ENCODE peak calls at places on chromosomes 2 and 18, in nine cellular contexts. P is heart right ventricle, D is sigmoid colon, R is ovary, A is body of pancreas, T is lower lobe of right lung, M is left ventricle myocardium inferior, B is keratinocyte, N is mucosa of descending colon. G is an unnamed sample.

GRCh38 chr2:154616659-154617058 is 81.8 kb upstream of the KCNJ3 start:
- DNase-seq in P (no peak), D (no peak), R (no peak), A (no peak), T (no peak), M (no peak), B (no peak), N (no peak), G (no peak)

GRCh38 chr2:69559696-69560482 is 83.7 kb downstream of the AAK1 start:
- DNase-seq in P (no peak), D (no peak), R (no peak), A (peak; percentile 45), T (no peak), M (no peak), B (peak; percentile 21), N (no peak), G (peak; percentile 51)

GRCh38 chr2:85672486-85672885 is 4.5 kb upstream of the SFTPB start:
- DNase-seq in P (no peak), D (peak; percentile 46), R (no peak), A (no peak), T (no peak), M (no peak), B (no peak), N (no peak), G (no peak)

GRCh38 chr18:80200171-80200931 is 47.0 kb downstream of the PARD6G start:
- DNase-seq in P (no peak), D (peak; percentile 52), R (no peak), A (no peak), T (no peak), M (no peak), B (no peak), N (no peak), G (no peak)

GRCh38 chr2:150538582-150539236 is 51.2 kb upstream of the RND3 start:
- DNase-seq in P (no peak), D (no peak), R (no peak), A (no peak), T (no peak), M (no peak), B (no peak), N (no peak), G (no peak)

GRCh38 chr2:58794103-58794502 is 553.0 kb upstream of the FANCL start:
- DNase-seq in P (no peak), D (no peak), R (no peak), A (no peak), T (no peak), M (no peak), B (no peak), N (no peak), G (no peak)

GRCh38 chr2:233288663-233289062 is 19.0 kb upstream of the SAG start:
- DNase-seq in P (no peak), D (peak; percentile 14), R (no peak), A (no peak), T (no peak), M (no peak), B (no peak), N (no peak), G (no peak)

GRCh38 chr18:51980101-51980500 is 359.9 kb upstream of the DCC start:
- DNase-seq in P (no peak), D (no peak), R (no peak), A (no peak), T (no peak), M (no peak), B (no peak), N (no peak), G (no peak)

GRCh38 chr2:113000436-113000835 is 4.8 kb upstream of the IL36A start:
- DNase-seq in P (no peak), D (no peak), R (no peak), A (no peak), T (no peak), M (no peak), B (no peak), N (no peak), G (no peak)

GRCh38 chr18:76620326-76620813 is 125.3 kb upstream of the ZNF516 start:
- DNase-seq in P (peak; percentile 69), D (peak; percentile 88), R (peak; percentile 73), A (peak; percentile 31), T (peak; percentile 82), M (peak; percentile 64), B (no peak), N (peak; percentile 73), G (peak; percentile 74)

GRCh38 chr2:62152000-62152399 is 43.9 kb upstream of the B3GNT2 start:
- DNase-seq in P (no peak), D (no peak), R (no peak), A (no peak), T (no peak), M (no peak), B (peak; percentile 9), N (no peak), G (peak; percentile 83)

GRCh38 chr2:73730810-73731209 is 6.3 kb downstream of the TPRKB start:
- DNase-seq in P (peak; percentile 46), D (no peak), R (peak; percentile 43), A (no peak), T (no peak), M (peak; percentile 64), B (no peak), N (no peak), G (no peak)

GRCh38 chr18:44079602-44080001 is 601.1 kb upstream of the SETBP1 start:
- DNase-seq in P (no peak), D (no peak), R (no peak), A (no peak), T (no peak), M (no peak), B (peak; percentile 17), N (no peak), G (peak; percentile 77)

GRCh38 chr2:207337234-207338219 is 171.8 kb upstream of the KLF7 start:
- DNase-seq in P (no peak), D (no peak), R (no peak), A (no peak), T (no peak), M (no peak), B (peak; percentile 100), N (no peak), G (peak; percentile 100)

GRCh38 chr2:219417374-219417773 is 803 bp upstream of the DES start:
- DNase-seq in P (peak; percentile 58), D (peak; percentile 87), R (peak; percentile 45), A (no peak), T (no peak), M (peak; percentile 66), B (no peak), N (no peak), G (no peak)

GRCh38 chr2:38484957-38485356 is 107.9 kb upstream of the ATL2 start:
- DNase-seq in P (no peak), D (no peak), R (no peak), A (no peak), T (no peak), M (no peak), B (no peak), N (no peak), G (no peak)

GRCh38 chr2:38487852-38488251 is 110.8 kb upstream of the ATL2 start:
- DNase-seq in P (no peak), D (no peak), R (no peak), A (no peak), T (no peak), M (no peak), B (no peak), N (no peak), G (no peak)

GRCh38 chr2:38486213-38487026 is 109.3 kb upstream of the ATL2 start:
- DNase-seq in P (no peak), D (no peak), R (no peak), A (no peak), T (no peak), M (no peak), B (no peak), N (no peak), G (no peak)

GRCh38 chr2:38483773-38484501 is 106.9 kb upstream of the ATL2 start:
- DNase-seq in P (no peak), D (no peak), R (no peak), A (no peak), T (no peak), M (no peak), B (no peak), N (no peak), G (no peak)

DNA sequence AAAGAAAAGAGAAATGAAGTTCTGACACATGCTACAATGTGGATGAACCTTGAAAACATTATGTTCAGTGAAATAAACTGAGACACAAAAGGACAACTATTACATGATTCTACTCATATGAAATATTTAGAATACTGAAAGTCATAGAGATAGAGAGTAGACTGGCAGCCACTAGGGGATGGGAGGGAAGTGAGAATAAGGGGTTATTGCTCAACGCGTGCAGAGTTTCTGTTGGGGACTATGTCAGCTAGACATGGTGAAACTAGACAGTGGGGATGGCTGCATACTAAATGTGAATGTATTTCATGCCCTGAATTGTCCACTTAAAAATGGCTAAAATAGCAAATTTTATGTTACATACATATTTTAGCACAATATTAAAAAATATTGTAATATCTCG is 108.7 kb upstream of the ATL2 start:
- DNase-seq in P (no peak), D (no peak), R (no peak), A (no peak), T (no peak), M (no peak), B (no peak), N (no peak), G (no peak)
- TF ChIP-seq CTCF in P (no peak), D (no peak), R (no peak), A (no peak), T (peak; percentile 13), M (no peak), B (no peak), N (no peak), G (no peak)

GRCh38 chr2:236535024-236535423 is 34.6 kb upstream of the ACKR3 start:
- DNase-seq in P (no peak), D (no peak), R (no peak), A (no peak), T (no peak), M (no peak), B (peak; percentile 1), N (no peak), G (peak; percentile 59)
- H3K4me3 ChIP-seq in P (no peak overlapping the region), D (no peak overlapping the region), R (no peak overlapping the region), A (no peak overlapping the region), T (no peak overlapping the region), M (no peak overlapping the region), B (no peak overlapping the region), N (no peak overlapping the region), G (no peak overlapping the region)

GRCh38 chr2:136204959-136205358 is 87.0 kb upstream of the CXCR4 start:
- DNase-seq in P (no peak), D (no peak), R (no peak), A (no peak), T (no peak), M (no peak), B (no peak), N (no peak), G (no peak)
- H3K9me3 ChIP-seq in P (peaks cover 20% of the 10 kb centered on the region), D (no peaks in the 10 kb centered on the region), R (no peaks in the 10 kb centered on the region), A (no peaks in the 10 kb centered on the region), T (peaks cover 5% of the 10 kb centered on the region), M (peaks cover 16% of the 10 kb centered on the region), B (no peaks in the 10 kb centered on the region), N (no peaks in the 10 kb centered on the region), G (no peaks in the 10 kb centered on the region)

GRCh38 chr2:221372156-221372870 is 199.8 kb downstream of the EPHA4 start:
- DNase-seq in P (no peak), D (no peak), R (no peak), A (no peak), T (no peak), M (no peak), B (no peak), N (no peak), G (no peak)
- TF ChIP-seq CTCF in P (no peak), D (no peak), R (no peak), A (no peak), T (no peak), M (no peak), B (no peak), N (no peak), G (no peak)

GRCh38 chr2:235900631-235901030 is 267.6 kb downstream of the GBX2 start:
- DNase-seq in P (no peak), D (no peak), R (no peak), A (no peak), T (no peak), M (no peak), B (no peak), N (no peak), G (peak; percentile 40)
- H3K4me3 ChIP-seq in P (no peak overlapping the region), D (no peak overlapping the region), R (no peak overlapping the region), A (no peak overlapping the region), T (no peak overlapping the region), M (no peak overlapping the region), B (no peak overlapping the region), N (no peak overlapping the region), G (no peak overlapping the region)